ENCODE peak calls at places on chromosomes 12 and 14, in seven cellular contexts. G is K562, U is left ventricle myocardium inferior, J is tibial artery, V is stomach, C is lung, H is ovary. I is an unnamed sample.

GRCh38 chr14:104086210-104086660 is 735 bp downstream of the ASPG start:
- DNase-seq in G (no peak), U (peak; percentile 7), J (peak; percentile 59), V (no peak), C (no peak), H (peak; percentile 60), I (peak; percentile 7)

GRCh38 chr12:111806304-111806703 is 35.7 kb upstream of the MAPKAPK5 start:
- DNase-seq in G (no peak), U (no peak), J (peak; percentile 33), V (no peak), C (no peak), H (no peak), I (no peak)

GRCh38 chr14:53432378-53432802 is 279.3 kb upstream of the DDHD1 start:
- DNase-seq in G (peak; percentile 1), U (no peak), J (no peak), V (no peak), C (no peak), H (no peak), I (peak; percentile 15)

GRCh38 chr12:25797949-25798348 is 160.5 kb upstream of the RASSF8 start:
- DNase-seq in G (no peak), U (no peak), J (no peak), V (no peak), C (no peak), H (no peak), I (no peak)

GRCh38 chr12:90978117-90978770 is 23.3 kb upstream of the CCER1 start:
- DNase-seq in G (peak; percentile 25), U (no peak), J (no peak), V (no peak), C (no peak), H (no peak), I (no peak)

GRCh38 chr12:93626160-93626559 is 51.0 kb upstream of the CRADD start:
- DNase-seq in G (peak; percentile 31), U (no peak), J (no peak), V (no peak), C (peak; percentile 10), H (no peak), I (no peak)

GRCh38 chr12:40946612-40947194 is 241.4 kb upstream of the PDZRN4 start:
- DNase-seq in G (peak; percentile 29), U (no peak), J (no peak), V (no peak), C (no peak), H (no peak), I (no peak)

GRCh38 chr12:26770239-26771070 is 62.5 kb downstream of the ITPR2 start:
- DNase-seq in G (no peak), U (no peak), J (no peak), V (no peak), C (no peak), H (no peak), I (no peak)

GRCh38 chr14:92686763-92687427 is 61.5 kb downstream of the LGMN start:
- DNase-seq in G (peak; percentile 62), U (peak; percentile 80), J (peak; percentile 87), V (peak; percentile 86), C (peak; percentile 77), H (peak; percentile 88), I (peak; percentile 63)

GRCh38 chr14:23306412-23307145 is at the start of gene BCL2L2:
- DNase-seq in G (peak; percentile 95), U (peak; percentile 95), J (peak; percentile 97), V (peak; percentile 92), C (peak; percentile 93), H (peak; percentile 95), I (peak; percentile 72)

GRCh38 chr14:34329281-34329680 is 132.8 kb downstream of the SPTSSA start:
- DNase-seq in G (no peak), U (no peak), J (no peak), V (no peak), C (no peak), H (no peak), I (no peak)

GRCh38 chr14:61280092-61280525 is 1.0 kb downstream of the TMEM30B start:
- DNase-seq in G (no peak), U (peak; percentile 21), J (no peak), V (peak; percentile 45), C (no peak), H (no peak), I (no peak)

GRCh38 chr12:97168804-97169203 is 261.7 kb downstream of the NEDD1 start:
- DNase-seq in G (no peak), U (no peak), J (no peak), V (no peak), C (no peak), H (no peak), I (no peak)

GRCh38 chr14:64682173-64682710 is 22.0 kb upstream of the PLEKHG3 start:
- DNase-seq in G (no peak), U (peak; percentile 64), J (peak; percentile 96), V (peak; percentile 81), C (no peak), H (peak; percentile 88), I (no peak)

GRCh38 chr12:20142956-20143355 is 225.4 kb upstream of the PDE3A start:
- DNase-seq in G (no peak), U (no peak), J (no peak), V (no peak), C (no peak), H (no peak), I (peak; percentile 20)

GRCh38 chr12:120261951-120262851 is 3.3 kb downstream of the PXN start:
- DNase-seq in G (peak; percentile 31), U (no peak), J (no peak), V (no peak), C (no peak), H (peak; percentile 46), I (no peak)

GRCh38 chr14:100297320-100298300 is 8.6 kb downstream of the SLC25A29 start:
- DNase-seq in G (peak; percentile 33), U (peak; percentile 80), J (peak; percentile 94), V (peak; percentile 76), C (peak; percentile 70), H (peak; percentile 83), I (peak; percentile 55)

GRCh38 chr12:4266990-4267389 is 6.6 kb upstream of the CCND2 start:
- DNase-seq in G (no peak), U (no peak), J (no peak), V (no peak), C (no peak), H (no peak), I (no peak)

GRCh38 chr14:72560331-72560730 is 333.6 kb downstream of the DPF3 start:
- DNase-seq in G (no peak), U (no peak), J (no peak), V (peak; percentile 33), C (no peak), H (no peak), I (no peak)

GRCh38 chr14:55929136-55929535 is 189.1 kb upstream of the PELI2 start:
- DNase-seq in G (no peak), U (no peak), J (no peak), V (no peak), C (no peak), H (no peak), I (no peak)

GRCh38 chr12:113095405-113095804 is 38.9 kb downstream of the DTX1 start:
- DNase-seq in G (no peak), U (no peak), J (no peak), V (no peak), C (no peak), H (no peak), I (no peak)
- H3K4me3 ChIP-seq in G (no peak overlapping the region), U (no peak overlapping the region), J (no peak overlapping the region), V (no peak overlapping the region), C (no peak overlapping the region), H (no peak overlapping the region), I (no peak overlapping the region)

GRCh38 chr12:127401005-127401404 is 866.0 kb upstream of the TMEM132C start:
- DNase-seq in G (no peak), U (no peak), J (no peak), V (no peak), C (no peak), H (no peak), I (no peak)
- TF ChIP-seq CTCF in G (no peak), U (no peak), J (no peak), V (no peak), C (no peak), H (no peak), I (no peak)

DNA sequence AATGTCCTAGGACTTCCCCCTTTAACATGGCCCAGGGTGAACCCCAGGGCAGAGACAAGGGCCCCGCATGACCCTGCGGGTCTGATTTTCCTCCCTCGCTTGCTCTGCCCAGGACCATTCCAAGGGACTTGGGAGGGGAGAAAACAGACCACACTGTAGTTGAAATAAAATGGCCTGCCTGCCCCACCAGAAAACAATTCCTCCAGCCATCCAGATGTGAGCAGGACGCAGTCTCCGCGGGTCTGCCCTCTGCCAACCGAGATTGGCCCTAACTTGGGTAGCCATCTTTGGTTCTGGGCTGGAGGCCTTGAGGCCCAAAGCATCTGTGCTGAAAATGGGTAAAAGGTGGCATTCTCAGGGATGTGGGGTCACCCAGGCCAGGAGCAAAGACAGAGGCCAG is 75.5 kb downstream of the RFLNA start:
- DNase-seq in G (no peak), U (no peak), J (no peak), V (no peak), C (no peak), H (peak; percentile 52), I (no peak)
- H3K27me3 ChIP-seq in G (no peaks in the 10 kb centered on the region), U (no peaks in the 10 kb centered on the region), J (no peaks in the 10 kb centered on the region), V (no peaks in the 10 kb centered on the region), C (no peaks in the 10 kb centered on the region), H (no peaks in the 10 kb centered on the region), I (no peaks in the 10 kb centered on the region)

DNA sequence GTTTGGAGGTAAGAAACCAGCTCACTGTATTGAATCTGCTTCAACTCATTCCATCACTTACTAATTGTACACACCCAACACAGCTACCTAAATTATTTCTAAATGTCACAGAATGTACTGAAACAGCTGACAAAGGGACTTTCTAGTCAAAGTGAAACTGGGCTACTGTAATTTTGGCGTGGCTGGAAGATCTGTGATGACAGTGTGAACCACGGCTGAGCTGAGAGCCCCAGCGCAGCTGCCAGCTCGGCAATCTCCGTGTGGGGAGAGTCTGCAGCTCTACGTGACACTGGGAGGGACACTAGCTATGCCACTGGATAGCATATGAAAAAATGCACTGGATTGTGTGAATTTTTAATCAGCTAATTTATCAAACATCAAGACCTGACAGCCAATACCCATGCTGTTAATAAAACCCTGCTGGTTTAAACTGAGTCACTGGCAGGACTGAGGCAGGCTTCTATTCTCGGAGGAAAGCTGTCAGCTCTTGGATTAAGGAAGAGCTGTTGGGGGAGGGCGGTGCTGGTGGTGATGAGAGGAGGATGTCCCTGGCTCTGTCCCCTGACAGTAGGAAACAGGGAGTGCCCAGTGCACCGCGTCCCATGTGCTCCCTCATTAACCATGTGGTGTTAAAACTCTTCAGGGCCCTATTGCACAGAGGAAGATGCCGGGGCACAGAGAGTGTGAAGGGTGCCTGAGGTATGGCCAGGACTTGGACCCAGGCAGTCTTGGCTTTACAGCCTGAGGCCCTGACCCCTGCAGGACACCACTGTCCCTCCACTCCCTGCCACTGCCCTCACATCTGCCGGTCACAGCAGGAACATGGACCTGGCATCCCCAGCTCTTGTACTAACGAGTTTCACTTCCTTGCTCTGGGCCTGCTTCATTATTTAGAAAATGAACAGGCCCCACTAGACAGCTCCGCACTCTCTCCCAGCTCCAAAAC is 13.3 kb downstream of the SLC15A4 start:
- DNase-seq in G (no peak), U (peak; percentile 71), J (peak; percentile 76), V (peak; percentile 38), C (no peak), H (no peak), I (peak; percentile 76)
- H3K4me3 ChIP-seq in G (no peak overlapping the region), U (peak overlapping the region; percentile 45), J (no peak overlapping the region), V (no peak overlapping the region), C (no peak overlapping the region), H (no peak overlapping the region), I (peak overlapping the region; percentile 27)

GRCh38 chr12:45991289-45992249 is 1.2 kb upstream of the SCAF11 start:
- DNase-seq in G (peak; percentile 89), U (peak; percentile 82), J (peak; percentile 87), V (peak; percentile 75), C (peak; percentile 75), H (peak; percentile 73), I (peak; percentile 87)
- TF ChIP-seq CTCF in G (no peak), U (no peak), J (no peak), V (no peak), C (no peak), H (no peak), I (no peak)

I was measured in GM06990.